ENCODE peak calls at places on chromosomes 3 and 15, in five cellular contexts. C is mucosa of gallbladder; Y is CD4-positive, alpha-beta memory T cell; X is CD4-positive, alpha-beta T cell; V is AG09309. L is an unnamed sample.

GRCh38 chr3:138068579-138069174 is 46.7 kb downstream of the DZIP1L start:
- DNase-seq in C (peak), Y (peak), X (peak), V (peak), L (peak)

GRCh38 chr3:190811775-190812480 is 50.6 kb downstream of the GMNC start:
- DNase-seq in C (peak), Y (no peak), X (no peak), V (peak), L (no peak)

GRCh38 chr3:30266536-30266935 is 339.9 kb upstream of the TGFBR2 start:
- DNase-seq in C (no peak), Y (no peak), X (no peak), V (no peak), L (no peak)

GRCh38 chr15:49697121-49697520 is 76.3 kb downstream of the DTWD1 start:
- DNase-seq in C (no peak), Y (no peak), X (no peak), V (no peak), L (no peak)

GRCh38 chr3:120177907-120178306 is 83.7 kb upstream of the GSK3B start:
- DNase-seq in C (no peak), Y (no peak), X (no peak), V (no peak), L (no peak)

GRCh38 chr3:4750306-4751056 is 228.8 kb upstream of the BHLHE40 start:
- DNase-seq in C (peak), Y (peak), X (no peak), V (peak), L (no peak)

GRCh38 chr3:124731760-124732159 is 1.5 kb downstream of the UMPS start:
- DNase-seq in C (no peak), Y (no peak), X (no peak), V (no peak), L (no peak)

GRCh38 chr3:196968233-196969000 is at the start of gene PIGZ:
- DNase-seq in C (no peak), Y (peak), X (no peak), V (no peak), L (peak)

GRCh38 chr3:172939651-172940293 is 189.2 kb downstream of the ECT2 start:
- DNase-seq in C (no peak), Y (no peak), X (no peak), V (no peak), L (no peak)

GRCh38 chr15:58522865-58523264 is 91.1 kb downstream of the LIPC start:
- DNase-seq in C (no peak), Y (no peak), X (no peak), V (no peak), L (no peak)

GRCh38 chr3:32334675-32335074 is 57.0 kb upstream of the CMTM7 start:
- DNase-seq in C (no peak), Y (peak), X (peak), V (no peak), L (no peak)

GRCh38 chr3:131786386-131786785 is 248.4 kb downstream of the CPNE4 start:
- DNase-seq in C (no peak), Y (no peak), X (no peak), V (no peak), L (no peak)

GRCh38 chr15:69643476-69643875 is 190.9 kb downstream of the RPLP1 start:
- DNase-seq in C (no peak), Y (no peak), X (no peak), V (no peak), L (no peak)

GRCh38 chr3:105431171-105431570 is 64.5 kb downstream of the ALCAM start:
- DNase-seq in C (no peak), Y (no peak), X (no peak), V (no peak), L (no peak)

GRCh38 chr3:124491098-124491497 is 239.2 kb upstream of the UMPS start:
- DNase-seq in C (no peak), Y (no peak), X (no peak), V (no peak), L (no peak)

GRCh38 chr3:133058243-133058642 is 20.1 kb downstream of the TMEM108 start:
- DNase-seq in C (no peak), Y (no peak), X (no peak), V (no peak), L (no peak)

GRCh38 chr3:11562277-11562881 is 81.3 kb downstream of the VGLL4 start:
- DNase-seq in C (no peak), Y (no peak), X (no peak), V (no peak), L (no peak)

GRCh38 chr3:177905895-177906511 is 630.2 kb upstream of the KCNMB2 start:
- DNase-seq in C (no peak), Y (no peak), X (no peak), V (peak), L (no peak)

GRCh38 chr3:44845528-44846520 is 15.9 kb upstream of the TMEM42 start:
- DNase-seq in C (peak), Y (no peak), X (no peak), V (peak), L (no peak)

GRCh38 chr15:67715166-67715565 is 110.1 kb upstream of the SKOR1 start:
- DNase-seq in C (no peak), Y (no peak), X (no peak), V (no peak), L (no peak)

GRCh38 chr3:150945226-150945625 is 27.3 kb downstream of the CLRN1 start:
- DNase-seq in C (no peak), Y (no peak), X (no peak), V (peak), L (no peak)

GRCh38 chr15:62348528-62349087 is 183.5 kb upstream of the C2CD4B start:
- DNase-seq in C (no peak), Y (no peak), X (no peak), V (no peak), L (no peak)

GRCh38 chr15:50353251-50353998 is 1.6 kb downstream of the GABPB1 start:
- DNase-seq in C (no peak), Y (peak), X (no peak), V (peak), L (no peak)

GRCh38 chr3:107441617-107442016 is 64.4 kb downstream of the CCDC54 start:
- DNase-seq in C (no peak), Y (no peak), X (no peak), V (no peak), L (no peak)

GRCh38 chr3:31364188-31364587 is 168.5 kb upstream of the STT3B start:
- DNase-seq in C (no peak), Y (no peak), X (no peak), V (no peak), L (no peak)

GRCh38 chr3:133792171-133792763 is 13.3 kb upstream of the SRPRB start:
- DNase-seq in C (no peak), Y (no peak), X (no peak), V (no peak), L (no peak)

GRCh38 chr3:180564676-180565075 is 37.3 kb upstream of the TTC14 start:
- DNase-seq in C (no peak), Y (no peak), X (no peak), V (no peak), L (no peak)